ENCODE peak calls at places on chromosomes 16 and 17, in five cellular contexts. E, P, K, X and Y are unnamed samples. For H3K4me1, the result is how much of the 10 kb centered on the place peaks cover.

GRCh38 chr17:29176500-29177351 is 3.5 kb downstream of the MYO18A start:
- DNase-seq in P (peak), K (peak), X (peak), E (no peak), Y (peak)

GRCh38 chr17:49495842-49496182 is 719 bp downstream of the NGFR start:
- DNase-seq in X (no peak), P (no peak), E (no peak), K (no peak), Y (no peak)

GRCh38 chr16:10828851-10829331 is 10.3 kb upstream of the TVP23A start:
- DNase-seq in X (no peak), K (peak), E (no peak), P (peak), Y (no peak)

GRCh38 chr17:78739331-78739853 is 42.7 kb downstream of the CYTH1 start:
- DNase-seq in E (no peak), X (no peak), K (no peak), P (no peak), Y (no peak)

GRCh38 chr16:24858219-24859041 is 12.7 kb downstream of the SLC5A11 start:
- DNase-seq in K (peak), X (peak), P (peak), E (no peak), Y (peak)

GRCh38 chr16:61957075-61957474 is 79.2 kb downstream of the CDH8 start:
- DNase-seq in X (no peak), P (no peak), E (no peak), K (no peak), Y (no peak)

GRCh38 chr17:27283057-27283456 is 10.9 kb upstream of the WSB1 start:
- DNase-seq in K (no peak), E (no peak), X (no peak), P (no peak), Y (no peak)

GRCh38 chr17:51467336-51467735 is 207.0 kb downstream of the UTP18 start:
- DNase-seq in P (no peak), E (no peak), K (no peak), X (no peak), Y (no peak)

GRCh38 chr16:35664091-35664693 is 2204.8 kb downstream of the TP53TG3F start:
- DNase-seq in P (no peak), X (no peak), K (no peak), E (no peak), Y (no peak)

GRCh38 chr16:15652293-15653001 is 2.4 kb downstream of the NDE1 start:
- DNase-seq in E (no peak), K (no peak), X (no peak), P (no peak), Y (no peak)
- H3K4me1 ChIP-seq in E (under half), K (under half), X (under half), P (under half), Y (under half)

GRCh38 chr16:84603115-84603816 is 14.6 kb downstream of the COTL1 start:
- DNase-seq in K (peak), X (peak), P (peak), E (no peak), Y (no peak)
- H3K4me1 ChIP-seq in K (under half), X (half or more), P (under half), E (under half), Y (under half)

DNA sequence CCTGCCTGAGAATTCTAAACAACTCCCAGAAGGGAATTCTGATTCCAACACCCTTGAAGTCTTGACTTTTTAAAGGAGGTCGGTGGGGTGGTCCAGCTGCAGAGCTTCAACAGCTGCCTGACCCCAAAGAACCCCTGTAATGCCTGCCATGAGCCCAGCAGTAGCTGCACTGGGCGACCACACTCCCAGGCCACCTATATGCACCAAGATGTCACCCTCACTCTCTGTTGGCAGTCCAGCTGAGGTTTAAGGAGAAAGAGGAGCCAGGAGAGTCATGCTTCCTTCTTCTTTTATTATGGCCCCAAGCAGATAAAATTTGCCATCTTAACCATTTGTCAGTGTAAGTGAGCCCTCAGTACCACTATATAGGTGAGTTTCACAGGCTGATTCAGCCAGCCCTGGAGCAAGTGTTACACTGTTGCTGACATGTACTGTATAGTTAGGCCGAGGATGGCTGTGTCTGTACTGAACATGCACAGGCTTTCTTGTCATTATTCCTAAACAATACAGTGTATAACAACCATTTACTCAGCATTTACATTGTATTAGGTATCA is 53.9 kb downstream of the AMFR start:
- DNase-seq in E (no peak), X (no peak), P (peak), K (no peak), Y (no peak)
- H3K4me1 ChIP-seq in E (under half), X (under half), P (under half), K (under half), Y (under half)

GRCh38 chr17:31495049-31495885 is 103.8 kb downstream of the RAB11FIP4 start:
- DNase-seq in X (no peak), K (no peak), P (peak), E (no peak), Y (no peak)
- H3K4me1 ChIP-seq in X (under half), K (under half), P (under half), E (under half), Y (under half)

DNA sequence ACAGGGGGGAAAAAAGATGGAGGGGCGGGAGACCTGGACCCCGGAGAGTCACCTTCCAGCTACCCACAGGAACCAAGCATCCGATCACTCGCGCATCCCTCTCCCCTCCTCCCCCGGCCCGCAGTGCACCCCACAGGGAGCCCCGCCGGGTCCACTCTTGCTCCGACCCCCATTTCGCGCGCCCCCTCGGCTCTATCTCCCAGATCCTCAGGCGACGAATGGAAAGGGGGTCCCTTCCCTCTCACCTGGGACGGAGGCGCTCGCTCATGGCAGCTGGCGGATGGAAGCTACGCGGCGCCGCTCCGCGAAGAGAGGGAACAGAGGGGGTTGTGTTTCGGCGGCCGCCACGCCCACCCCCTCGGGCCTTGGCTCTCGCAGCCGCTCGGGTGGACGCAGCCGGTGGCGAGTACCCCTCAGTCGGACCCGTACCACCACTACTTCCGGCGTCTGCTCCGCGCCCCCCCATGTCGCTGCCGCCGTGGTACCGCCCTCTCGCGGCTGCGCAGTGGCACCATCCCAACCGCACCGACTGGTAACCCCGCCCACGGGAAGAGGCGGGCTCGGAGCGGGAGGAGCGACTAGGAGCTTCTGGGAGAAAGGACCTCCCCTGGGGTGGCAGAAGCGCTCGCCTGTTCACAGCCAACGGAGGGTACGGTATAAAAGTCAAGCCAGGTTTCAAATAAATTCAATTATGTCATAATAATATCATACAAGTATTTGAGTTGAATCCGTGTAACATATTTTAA is 29.7 kb downstream of the CPSF4L start:
- DNase-seq in X (peak), K (peak), E (peak), P (peak), Y (peak)
- H3K4me1 ChIP-seq in X (under half), K (under half), E (under half), P (under half), Y (under half)

DNA sequence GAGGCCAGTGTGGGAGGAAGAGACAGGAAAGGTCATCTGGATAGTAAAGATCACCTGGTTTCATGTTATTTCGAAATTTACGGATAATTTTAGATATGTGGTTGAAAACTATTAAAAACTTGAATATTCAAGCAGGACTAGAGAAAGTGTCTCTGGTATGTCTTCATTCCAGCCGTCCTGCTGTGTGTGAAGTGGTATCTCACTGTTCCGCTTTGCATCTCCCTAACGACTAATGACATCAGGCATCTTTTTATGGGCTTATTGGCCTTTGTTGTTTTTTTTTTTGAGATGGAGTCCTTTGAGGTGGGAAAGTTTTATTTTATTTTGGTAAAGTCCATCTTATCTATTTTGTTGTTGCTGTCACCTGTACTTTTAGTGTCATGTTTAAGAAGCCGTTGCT is 214.4 kb upstream of the CHMP6 start:
- DNase-seq in P (no peak), K (no peak), X (no peak), E (no peak), Y (no peak)
- H3K4me1 ChIP-seq in P (under half), K (under half), X (under half), E (under half), Y (under half)